ENCODE peak calls at places on chromosome 11, in eight cellular contexts. J is uterus; D is MM.1S; F is stomach; R is brain microvascular endothelial cell; Y is transverse colon; O is mesenchymal stem cell; S is CD8-positive, alpha-beta T cell. Z is an unnamed sample.

GRCh38 chr11:25943777-25944661 is 387.9 kb upstream of the ANO3 start:
- DNase-seq in O (no peak), Y (peak; percentile 25), F (no peak), R (no peak), J (no peak), D (no peak), S (no peak), Z (no peak)

GRCh38 chr11:31557991-31558390 is 48.4 kb downstream of the ELP4 start:
- DNase-seq in J (no peak), F (no peak), R (no peak), Y (no peak), O (no peak), D (no peak), S (no peak), Z (no peak)

GRCh38 chr11:30230714-30231113 is at the start of gene FSHB:
- DNase-seq in S (no peak), O (no peak), J (no peak), Y (no peak), D (no peak), R (no peak), F (no peak), Z (no peak)

GRCh38 chr11:92859290-92859689 is 110.2 kb upstream of the MTNR1B start:
- DNase-seq in J (no peak), R (no peak), S (no peak), O (no peak), F (no peak), D (no peak), Y (no peak), Z (no peak)

GRCh38 chr11:92107331-92107730 is 117.3 kb upstream of the FAT3 start:
- DNase-seq in F (no peak), D (peak; percentile 8), Y (no peak), R (no peak), J (no peak), O (no peak), S (no peak), Z (no peak)

GRCh38 chr11:2312232-2313042 is 10.6 kb downstream of the TSPAN32 start:
- DNase-seq in O (peak; percentile 29), F (no peak), D (no peak), S (no peak), Y (no peak), R (peak; percentile 16), J (peak; percentile 80), Z (peak; percentile 17)

GRCh38 chr11:110921742-110922200 is 209.5 kb upstream of the ARHGAP20 start:
- DNase-seq in Y (no peak), D (no peak), O (no peak), J (peak; percentile 91), F (peak; percentile 37), S (no peak), R (no peak), Z (no peak)

GRCh38 chr11:75430692-75431532 is 2.1 kb downstream of the KLHL35 start:
- DNase-seq in D (no peak), Y (no peak), J (no peak), O (no peak), F (no peak), S (no peak), R (no peak), Z (no peak)

GRCh38 chr11:59186130-59186594 is 14.2 kb downstream of the DTX4 start:
- DNase-seq in D (no peak), O (no peak), R (no peak), J (no peak), F (peak; percentile 73), Y (peak; percentile 90), S (peak; percentile 34), Z (no peak)

GRCh38 chr11:73376803-73377629 is 817 bp downstream of the RELT start:
- DNase-seq in S (peak; percentile 41), F (peak; percentile 41), D (peak; percentile 67), R (peak; percentile 66), Y (peak; percentile 65), J (peak; percentile 62), O (peak; percentile 96), Z (no peak)

GRCh38 chr11:64164392-64165312 is 1.3 kb downstream of the MACROD1 start:
- DNase-seq in S (no peak), F (peak; percentile 35), O (no peak), D (no peak), J (no peak), R (no peak), Y (peak; percentile 36), Z (no peak)

GRCh38 chr11:21321530-21321929 is 652.1 kb downstream of the NELL1 start:
- DNase-seq in F (no peak), R (no peak), O (no peak), Y (no peak), D (no peak), S (no peak), J (no peak), Z (no peak)

GRCh38 chr11:41508121-41508520 is 48.7 kb upstream of the LRRC4C start:
- DNase-seq in F (no peak), S (no peak), Y (no peak), O (no peak), D (no peak), J (no peak), R (no peak), Z (no peak)

GRCh38 chr11:74870485-74870884 is 78.4 kb downstream of the XRRA1 start:
- DNase-seq in S (no peak), Y (no peak), D (peak; percentile 46), F (no peak), O (peak; percentile 61), J (no peak), R (peak; percentile 34), Z (no peak)

GRCh38 chr11:71221851-71222250 is 30.5 kb downstream of the SHANK2 start:
- DNase-seq in S (no peak), D (no peak), J (no peak), F (no peak), O (no peak), Y (no peak), R (no peak), Z (no peak)

GRCh38 chr11:95541715-95542114 is 247.9 kb downstream of the FAM76B start:
- DNase-seq in F (no peak), S (no peak), O (no peak), J (no peak), Y (no peak), D (no peak), R (no peak), Z (no peak)

GRCh38 chr11:73295259-73295995 is 12.6 kb upstream of the ARHGEF17 start:
- DNase-seq in Y (peak; percentile 76), O (peak; percentile 82), J (peak; percentile 63), S (peak; percentile 64), F (peak; percentile 72), D (peak; percentile 75), R (peak; percentile 85), Z (peak; percentile 58)

GRCh38 chr11:127493330-127493729 is 492.8 kb upstream of the KIRREL3 start:
- DNase-seq in Y (no peak), R (peak; percentile 3), O (peak; percentile 4), F (no peak), S (no peak), J (no peak), D (peak; percentile 41), Z (peak; percentile 5)

GRCh38 chr11:81888391-81888790 is 845.3 kb downstream of the FAM181B start:
- DNase-seq in Y (no peak), R (no peak), S (no peak), F (no peak), J (no peak), D (no peak), O (no peak), Z (no peak)

GRCh38 chr11:93842461-93842860 is 8.0 kb downstream of the VSTM5 start:
- DNase-seq in O (no peak), Y (peak; percentile 83), D (no peak), J (no peak), F (peak; percentile 83), S (no peak), R (peak; percentile 30), Z (no peak)

GRCh38 chr11:66291303-66291705 is 390 bp upstream of the TMEM151A start:
- DNase-seq in J (no peak), Y (no peak), O (no peak), R (no peak), D (no peak), F (no peak), S (no peak), Z (no peak)

GRCh38 chr11:72918825-72919224 is 104.6 kb downstream of the ATG16L2 start:
- DNase-seq in D (no peak), O (no peak), F (no peak), J (no peak), R (no peak), S (no peak), Y (no peak), Z (no peak)

DNA sequence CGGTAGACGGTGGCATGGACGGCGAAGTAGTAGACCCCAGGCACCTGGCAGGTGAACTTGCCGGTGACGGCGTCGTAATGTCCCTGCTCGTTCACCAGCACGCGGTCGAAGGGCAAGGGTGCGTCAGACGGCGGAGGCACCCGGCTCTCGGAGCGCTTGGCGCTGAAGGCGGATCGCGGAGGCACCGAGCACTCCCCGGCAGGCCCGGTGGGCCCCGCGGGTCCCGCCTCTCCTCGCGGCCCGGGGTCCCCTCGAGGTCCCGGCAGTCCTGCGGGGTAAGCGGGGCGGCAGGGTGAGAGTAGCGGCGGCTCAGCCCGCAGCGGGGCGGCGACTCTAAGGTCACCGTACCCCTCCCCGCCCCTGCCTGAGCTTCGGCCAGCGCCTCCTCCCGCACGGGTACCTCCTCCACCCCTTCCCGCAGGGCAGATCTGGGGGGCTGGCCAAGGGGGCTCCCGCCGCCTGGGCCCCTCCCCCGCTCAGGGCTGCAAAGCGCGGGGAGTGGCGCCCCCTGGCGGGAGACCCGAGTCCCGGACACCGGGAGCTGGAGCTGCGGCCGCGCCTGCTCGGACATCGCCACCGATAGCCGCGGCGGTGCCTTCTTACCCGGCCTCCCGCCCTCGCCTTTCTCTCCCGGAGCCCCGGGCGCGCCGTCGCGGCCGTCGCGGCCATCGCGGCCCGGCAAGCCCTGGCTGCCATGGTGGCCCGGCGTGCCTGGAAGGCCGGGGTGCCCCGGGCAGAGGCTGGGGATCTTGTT is 925 bp downstream of the C1QTNF5 start:
- DNase-seq in S (no peak), Y (peak; percentile 68), O (peak; percentile 66), R (no peak), J (peak; percentile 76), F (peak; percentile 73), D (no peak), Z (no peak)
- H3K4me3 ChIP-seq in S (peak overlapping the region; percentile 37), Y (peak overlapping the region; percentile 49), O (peak overlapping the region; percentile 77), R (peak overlapping the region; percentile 42), J (peak overlapping the region; percentile 63), F (peak overlapping the region; percentile 60), D (no peak overlapping the region), Z (peak overlapping the region; percentile 39)

GRCh38 chr11:533586-534196 is 1.7 kb downstream of the HRAS start:
- DNase-seq in S (no peak), O (no peak), R (no peak), D (no peak), J (no peak), F (no peak), Y (no peak), Z (no peak)
- H3K4me3 ChIP-seq in S (no peak overlapping the region), O (peak overlapping the region; percentile 84), R (no peak overlapping the region), D (no peak overlapping the region), J (no peak overlapping the region), F (no peak overlapping the region), Y (no peak overlapping the region), Z (peak overlapping the region; percentile 87)

GRCh38 chr11:89293966-89294679 is 116.4 kb downstream of the TYR start:
- DNase-seq in Y (no peak), O (peak; percentile 21), R (peak; percentile 5), F (no peak), S (no peak), J (no peak), D (no peak), Z (no peak)
- H3K4me3 ChIP-seq in Y (no peak overlapping the region), O (peak overlapping the region; percentile 62), R (peak overlapping the region; percentile 48), F (no peak overlapping the region), S (no peak overlapping the region), J (no peak overlapping the region), D (no peak overlapping the region), Z (peak overlapping the region; percentile 20)

DNA sequence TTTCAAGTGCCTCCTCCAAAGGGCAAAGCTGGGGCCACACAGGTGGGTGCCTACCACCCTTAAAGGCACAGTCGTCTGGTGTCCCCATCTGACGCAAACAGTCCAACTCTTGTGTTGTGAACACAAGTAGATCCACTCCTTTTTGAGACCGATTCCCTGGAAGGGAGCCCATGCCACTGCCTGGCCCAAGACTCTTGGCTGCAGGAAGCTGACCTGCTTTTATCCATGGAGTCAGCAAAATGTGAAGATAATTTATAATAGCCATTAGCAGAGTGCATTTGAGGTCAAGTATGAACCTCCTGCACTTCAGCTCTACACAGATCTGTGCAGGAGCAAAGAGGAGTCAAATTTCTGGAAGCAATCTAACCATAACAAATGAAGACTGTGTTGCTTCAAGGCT is 68.5 kb downstream of the ADM start:
- DNase-seq in D (no peak), R (no peak), Y (no peak), O (peak; percentile 43), J (no peak), F (no peak), S (no peak), Z (no peak)
- H3K4me3 ChIP-seq in D (no peak overlapping the region), R (no peak overlapping the region), Y (no peak overlapping the region), O (no peak overlapping the region), J (no peak overlapping the region), F (no peak overlapping the region), S (no peak overlapping the region), Z (no peak overlapping the region)

Z was measured in HFF-Myc.